ENCODE peak calls at places on chromosome 6, in nine cellular contexts. U is colonic mucosa; K is adrenal gland; H is T-helper 1 cell; Y is NCI-H1417; M is A549; F is GM23248; P is activated CD8-positive, alpha-beta memory T cell treated with anti-CD3 and anti-CD28 coated beads, Interleukin-2, amount 50 U/mL, for 4 hours; I is T47D. A is an unnamed sample.

GRCh38 chr6:90296346-90297123 is at the start of gene BACH2:
- DNase-seq in U (peak), K (peak), H (peak), P (peak), I (peak), Y (peak), M (peak), F (peak), A (peak)

GRCh38 chr6:35370799-35371493 is 28.6 kb downstream of the PPARD start:
- DNase-seq in P (no peak), M (no peak), Y (no peak), F (peak), K (peak), H (no peak), I (no peak), U (no peak), A (peak)

GRCh38 chr6:136775081-136775480 is 17.2 kb downstream of the MAP3K5 start:
- DNase-seq in U (no peak), I (no peak), P (no peak), K (no peak), Y (no peak), F (no peak), M (no peak), H (no peak), A (no peak)

GRCh38 chr6:13466304-13467215 is 20.8 kb downstream of the GFOD1 start:
- DNase-seq in U (no peak), F (peak), H (no peak), Y (no peak), M (no peak), I (no peak), K (no peak), P (peak), A (no peak)

GRCh38 chr6:89034586-89035251 is 45.8 kb upstream of the PNRC1 start:
- DNase-seq in I (no peak), H (no peak), U (peak), P (no peak), M (no peak), K (peak), F (peak), Y (no peak), A (peak)

GRCh38 chr6:160349837-160350236 is 1.7 kb downstream of the SLC22A3 start:
- DNase-seq in Y (no peak), I (no peak), F (no peak), U (no peak), H (no peak), M (no peak), P (no peak), K (no peak), A (no peak)

GRCh38 chr6:43171284-43172126 is 436 bp downstream of the SRF start:
- DNase-seq in M (peak), P (peak), K (no peak), F (peak), U (no peak), H (peak), Y (no peak), I (no peak), A (no peak)

GRCh38 chr6:6744551-6744950 is 156.0 kb downstream of the LY86 start:
- DNase-seq in H (no peak), K (no peak), I (no peak), M (no peak), F (no peak), U (no peak), P (no peak), Y (no peak), A (no peak)

GRCh38 chr6:26141378-26141901 is 54.2 kb downstream of the HFE start:
- DNase-seq in I (no peak), P (no peak), K (no peak), M (no peak), U (no peak), F (no peak), H (no peak), Y (peak), A (no peak)

GRCh38 chr6:2752477-2753115 is 1.9 kb upstream of the MYLK4 start:
- DNase-seq in K (no peak), H (no peak), P (no peak), Y (no peak), I (peak), F (no peak), M (no peak), U (no peak), A (no peak)

GRCh38 chr6:94289131-94289530 is 869.8 kb upstream of the EPHA7 start:
- DNase-seq in K (no peak), M (no peak), U (no peak), P (no peak), Y (no peak), F (no peak), I (peak), H (no peak), A (no peak)

GRCh38 chr6:159646731-159647130 is 46.3 kb downstream of the SOD2 start:
- DNase-seq in M (no peak), K (no peak), Y (no peak), F (peak), U (no peak), I (no peak), H (no peak), P (no peak), A (no peak)

GRCh38 chr6:34035704-34036356 is 110.1 kb downstream of the GRM4 start:
- DNase-seq in I (no peak), K (no peak), M (no peak), Y (no peak), P (no peak), H (no peak), F (no peak), U (no peak), A (no peak)

GRCh38 chr6:148064406-148065134 is 278.1 kb upstream of the SASH1 start:
- DNase-seq in P (no peak), I (peak), Y (no peak), U (no peak), M (no peak), K (no peak), F (peak), H (no peak), A (no peak)

GRCh38 chr6:149941583-149942460 is at the start of gene ULBP2:
- DNase-seq in H (peak), F (peak), U (peak), K (peak), I (peak), P (peak), M (peak), Y (peak), A (peak)

GRCh38 chr6:157989541-157990289 is 8.1 kb downstream of the SYNJ2 start:
- DNase-seq in P (no peak), M (no peak), U (peak), Y (peak), H (no peak), K (peak), I (peak), F (peak), A (peak)

GRCh38 chr6:139364302-139364981 is 10.0 kb downstream of the CITED2 start:
- DNase-seq in F (peak), I (peak), H (no peak), Y (peak), U (no peak), P (no peak), K (no peak), M (peak), A (no peak)

GRCh38 chr6:164322533-164322932 is 908.0 kb downstream of the QKI start:
- DNase-seq in F (peak), M (no peak), Y (no peak), I (no peak), K (no peak), H (no peak), P (no peak), U (no peak), A (no peak)

GRCh38 chr6:63352587-63353281 is 33.0 kb upstream of the LGSN start:
- DNase-seq in Y (peak), P (no peak), F (peak), K (peak), I (peak), M (no peak), U (peak), H (no peak), A (peak)

GRCh38 chr6:131065112-131065823 is 2.2 kb upstream of the EPB41L2 start:
- DNase-seq in H (no peak), P (no peak), K (no peak), F (no peak), U (peak), M (no peak), I (no peak), Y (no peak), A (no peak)

GRCh38 chr6:92708270-92708669 is 711.1 kb downstream of the EPHA7 start:
- DNase-seq in M (no peak), F (no peak), K (no peak), H (no peak), I (no peak), Y (no peak), U (no peak), P (no peak), A (no peak)

GRCh38 chr6:31272431-31272830 is 539 bp upstream of the HLA-C start:
- DNase-seq in F (peak), H (no peak), I (peak), Y (no peak), P (no peak), K (no peak), U (peak), M (no peak), A (no peak)

GRCh38 chr6:36678488-36679042 is at the start of gene CDKN1A:
- DNase-seq in M (peak), F (peak), Y (peak), P (peak), I (peak), K (peak), H (peak), U (peak), A (peak)

GRCh38 chr6:72787521-72788031 is 165.7 kb downstream of the KCNQ5 start:
- DNase-seq in M (peak), I (peak), P (no peak), K (no peak), U (no peak), F (peak), Y (no peak), H (no peak), A (no peak)

GRCh38 chr6:105875974-105876640 is 210.0 kb upstream of the PRDM1 start:
- DNase-seq in I (no peak), K (no peak), M (no peak), F (no peak), P (no peak), Y (peak), H (no peak), U (no peak), A (no peak)

GRCh38 chr6:116483616-116484015 is 22.4 kb downstream of the CALHM6 start:
- DNase-seq in Y (no peak), K (no peak), U (no peak), H (no peak), P (no peak), I (no peak), M (no peak), F (no peak), A (no peak)

GRCh38 chr6:136783495-136784270 is 8.6 kb downstream of the MAP3K5 start:
- DNase-seq in Y (no peak), U (peak), H (no peak), I (no peak), F (no peak), P (no peak), M (no peak), K (no peak), A (no peak)